ENCODE peak calls at places on chromosomes 3 and 15, in eight cellular contexts. S is A549, J is esophagus muscularis mucosa, G is tibial nerve, X is lower leg skin, T is GM12878, E is H54, V is HCT116. A is an unnamed sample.

GRCh38 chr3:172666873-172667694 is 43.8 kb downstream of the NCEH1 start:
- DNase-seq in S (peak), J (peak), G (peak), X (peak), T (no peak), E (peak), V (peak), A (peak)

GRCh38 chr3:58989173-58989572 is 60.7 kb downstream of the CFAP20DC start:
- DNase-seq in S (no peak), J (no peak), G (no peak), X (no peak), T (no peak), E (no peak), V (no peak), A (no peak)

GRCh38 chr3:35522450-35522849 is 116.9 kb upstream of the ARPP21 start:
- DNase-seq in S (no peak), J (no peak), G (no peak), X (no peak), T (no peak), E (no peak), V (no peak), A (no peak)

GRCh38 chr3:33372218-33373081 is 67.8 kb downstream of the UBP1 start:
- DNase-seq in S (peak), J (no peak), G (no peak), X (peak), T (no peak), E (peak), V (peak), A (peak)

GRCh38 chr3:15860014-15860934 is 62.5 kb upstream of the ANKRD28 start:
- DNase-seq in S (peak), J (no peak), G (no peak), X (peak), T (no peak), E (peak), V (peak), A (peak)

GRCh38 chr3:173663664-173664063 is 266.1 kb downstream of the NLGN1 start:
- DNase-seq in S (no peak), J (no peak), G (no peak), X (no peak), T (no peak), E (no peak), V (no peak), A (no peak)

GRCh38 chr3:194675680-194676079 is 3.7 kb upstream of the LSG1 start:
- DNase-seq in S (no peak), J (no peak), G (no peak), X (no peak), T (no peak), E (no peak), V (no peak), A (no peak)

GRCh38 chr15:98774756-98775497 is 126.6 kb downstream of the IGF1R start:
- DNase-seq in S (no peak), J (no peak), G (no peak), X (peak), T (no peak), E (no peak), V (no peak), A (no peak)

GRCh38 chr3:108475220-108475782 is 35.1 kb downstream of the MYH15 start:
- DNase-seq in S (no peak), J (no peak), G (no peak), X (no peak), T (no peak), E (no peak), V (no peak), A (no peak)

GRCh38 chr3:183178833-183179549 is 16.5 kb upstream of the LAMP3 start:
- DNase-seq in S (peak), J (no peak), G (no peak), X (no peak), T (no peak), E (peak), V (no peak), A (peak)

GRCh38 chr15:39066677-39067076 is 502.1 kb upstream of the RASGRP1 start:
- DNase-seq in S (no peak), J (no peak), G (no peak), X (no peak), T (no peak), E (no peak), V (no peak), A (no peak)

GRCh38 chr15:100241572-100242479 is 99.9 kb downstream of the ADAMTS17 start:
- DNase-seq in S (peak), J (no peak), G (peak), X (no peak), T (no peak), E (no peak), V (peak), A (no peak)

GRCh38 chr3:46955801-46956259 is 20.7 kb downstream of the CCDC12 start:
- DNase-seq in S (no peak), J (no peak), G (no peak), X (no peak), T (no peak), E (no peak), V (no peak), A (no peak)

GRCh38 chr15:79380755-79381499 is 51.2 kb upstream of the MINAR1 start:
- DNase-seq in S (peak), J (no peak), G (peak), X (peak), T (peak), E (peak), V (peak), A (peak)

GRCh38 chr3:112089956-112090898 is 4.0 kb downstream of the C3orf52 start:
- DNase-seq in S (no peak), J (no peak), G (no peak), X (no peak), T (no peak), E (no peak), V (no peak), A (no peak)

GRCh38 chr3:10353160-10353559 is 32.2 kb upstream of the SEC13 start:
- DNase-seq in S (no peak), J (no peak), G (no peak), X (no peak), T (no peak), E (no peak), V (no peak), A (no peak)

GRCh38 chr3:45214061-45214680 is 11.9 kb downstream of the TMEM158 start:
- DNase-seq in S (no peak), J (no peak), G (no peak), X (no peak), T (no peak), E (no peak), V (no peak), A (no peak)

GRCh38 chr3:189278211-189278610 is 106.4 kb downstream of the TPRG1 start:
- DNase-seq in S (no peak), J (no peak), G (no peak), X (no peak), T (no peak), E (no peak), V (no peak), A (no peak)

GRCh38 chr15:64067564-64068030 is 21.3 kb upstream of the DAPK2 start:
- DNase-seq in S (peak), J (no peak), G (no peak), X (peak), T (peak), E (peak), V (no peak), A (peak)

GRCh38 chr3:53718462-53718861 is 127.8 kb downstream of the CHDH start:
- DNase-seq in S (no peak), J (no peak), G (no peak), X (no peak), T (no peak), E (no peak), V (no peak), A (peak)

GRCh38 chr15:52558196-52558595 is 10.6 kb downstream of the ARPP19 start:
- DNase-seq in S (peak), J (no peak), G (no peak), X (peak), T (peak), E (no peak), V (no peak), A (no peak)

GRCh38 chr3:21830541-21830940 is 79.5 kb upstream of the ZNF385D start:
- DNase-seq in S (no peak), J (no peak), G (no peak), X (no peak), T (no peak), E (no peak), V (no peak), A (no peak)

GRCh38 chr3:131688370-131688769 is 185.6 kb upstream of the MRPL3 start:
- DNase-seq in S (no peak), J (no peak), G (no peak), X (no peak), T (no peak), E (no peak), V (no peak), A (no peak)

GRCh38 chr15:70762469-70763119 is 764 bp downstream of the UACA start:
- DNase-seq in S (peak), J (no peak), G (peak), X (peak), T (no peak), E (no peak), V (peak), A (peak)

GRCh38 chr3:129413687-129414506 is 14.5 kb downstream of the EFCAB12 start:
- DNase-seq in S (peak), J (no peak), G (no peak), X (no peak), T (no peak), E (peak), V (no peak), A (no peak)

GRCh38 chr15:66222273-66223198 is 31.0 kb downstream of the MEGF11 start:
- DNase-seq in S (no peak), J (no peak), G (no peak), X (no peak), T (no peak), E (no peak), V (no peak), A (no peak)

GRCh38 chr3:5195605-5196004 is 8.1 kb downstream of the EDEM1 start:
- DNase-seq in S (no peak), J (no peak), G (no peak), X (no peak), T (no peak), E (no peak), V (no peak), A (no peak)

GRCh38 chr15:41585140-41586047 is 26.4 kb downstream of the TYRO3 start:
- DNase-seq in S (peak), J (no peak), G (no peak), X (no peak), T (no peak), E (no peak), V (no peak), A (peak)

GRCh38 chr3:150255416-150255815 is 152.7 kb upstream of the TSC22D2 start:
- DNase-seq in S (no peak), J (no peak), G (no peak), X (peak), T (no peak), E (no peak), V (no peak), A (peak)

GRCh38 chr15:35444557-35445204 is 101.3 kb downstream of the DPH6 start:
- DNase-seq in S (peak), J (no peak), G (no peak), X (no peak), T (peak), E (no peak), V (peak), A (no peak)

GRCh38 chr3:4528802-4529201 is 35.7 kb downstream of the ITPR1 start:
- DNase-seq in S (no peak), J (no peak), G (no peak), X (no peak), T (no peak), E (no peak), V (no peak), A (no peak)

GRCh38 chr3:184333700-184334099 is 3.7 kb upstream of the FAM131A start:
- DNase-seq in S (no peak), J (no peak), G (no peak), X (no peak), T (no peak), E (no peak), V (no peak), A (no peak)

GRCh38 chr15:99440551-99441426 is 125.0 kb upstream of the MEF2A start:
- DNase-seq in S (no peak), J (peak), G (peak), X (peak), T (no peak), E (no peak), V (no peak), A (peak)

GRCh38 chr3:177300039-177300833 is 103.0 kb upstream of the TBL1XR1 start:
- DNase-seq in S (peak), J (no peak), G (no peak), X (no peak), T (peak), E (no peak), V (no peak), A (peak)

GRCh38 chr3:31957106-31957505 is 24.0 kb downstream of the OSBPL10 start:
- DNase-seq in S (no peak), J (peak), G (no peak), X (no peak), T (no peak), E (no peak), V (no peak), A (no peak)

GRCh38 chr15:40323239-40323952 is at the start of gene INAFM2:
- DNase-seq in S (peak), J (peak), G (peak), X (peak), T (peak), E (peak), V (peak), A (peak)
- TF ChIP-seq POLR2A in S (peak), J (no peak), G (peak), X (no peak), T (peak), E (peak), V (no peak), A (no peak)

DNA sequence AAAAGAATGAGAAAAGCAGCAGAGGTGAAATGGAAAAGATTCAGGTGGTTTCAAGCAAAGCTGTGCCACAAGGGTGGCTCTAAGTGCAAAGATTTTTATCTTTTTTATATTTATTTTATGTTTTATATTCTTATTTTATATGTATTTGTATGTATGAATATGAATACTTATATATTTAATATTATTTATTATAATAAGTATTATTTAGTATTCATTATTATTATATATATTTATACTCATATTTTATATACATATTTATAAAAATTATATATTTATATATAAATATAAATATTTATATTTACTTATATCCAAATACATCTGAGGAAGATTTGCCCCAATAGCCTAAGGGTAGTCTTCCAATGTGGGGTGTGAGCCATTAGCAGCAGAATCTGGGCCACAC is 1002.0 kb downstream of the CADM2 start:
- DNase-seq in S (no peak), J (no peak), G (no peak), X (no peak), T (no peak), E (no peak), V (no peak), A (no peak)
- TF ChIP-seq POLR2A in S (no peak), J (no peak), G (no peak), X (no peak), T (no peak), E (no peak), V (no peak), A (no peak)

GRCh38 chr3:61251174-61251972 is at the start of gene FHIT:
- DNase-seq in S (peak), J (peak), G (peak), X (peak), T (peak), E (peak), V (peak), A (peak)
- TF ChIP-seq POLR2A in S (no peak), J (no peak), G (peak), X (no peak), T (peak), E (peak), V (no peak), A (no peak)

DNA sequence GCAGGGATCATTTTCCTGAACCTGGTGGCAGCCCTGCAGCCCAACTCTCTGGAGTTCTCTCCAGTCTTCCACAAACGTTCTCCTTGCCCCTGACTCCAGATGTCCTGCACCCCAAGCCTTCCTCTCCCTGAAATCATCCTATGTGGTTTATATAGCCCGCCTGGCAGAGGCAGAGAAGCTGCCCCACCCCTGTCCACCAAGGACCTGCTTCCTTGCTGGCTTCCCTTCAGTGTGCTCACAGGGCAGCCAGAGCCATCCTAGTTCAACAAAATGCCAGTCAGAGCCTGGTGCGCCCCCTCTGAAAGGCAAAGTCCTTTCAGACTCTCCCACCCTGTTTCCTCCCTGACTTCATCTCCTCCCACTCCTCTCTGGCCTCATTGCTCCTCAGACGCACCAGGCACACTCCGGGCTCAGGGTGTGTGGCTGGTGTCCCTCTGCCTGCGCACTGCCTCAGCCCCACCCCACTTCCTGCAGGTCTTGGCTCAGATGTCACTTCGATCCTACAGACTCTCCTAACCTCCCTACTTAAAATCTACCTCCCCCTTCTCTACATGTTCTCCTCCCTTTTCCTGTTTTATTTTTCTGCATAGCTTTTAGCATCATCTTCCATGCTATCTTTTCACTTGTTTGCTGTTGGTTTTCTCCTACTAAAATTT is 5.9 kb downstream of the KBTBD13 start:
- DNase-seq in S (no peak), J (no peak), G (no peak), X (no peak), T (no peak), E (no peak), V (no peak), A (no peak)
- TF ChIP-seq POLR2A in S (no peak), J (no peak), G (no peak), X (no peak), T (no peak), E (no peak), V (no peak), A (no peak)

DNA sequence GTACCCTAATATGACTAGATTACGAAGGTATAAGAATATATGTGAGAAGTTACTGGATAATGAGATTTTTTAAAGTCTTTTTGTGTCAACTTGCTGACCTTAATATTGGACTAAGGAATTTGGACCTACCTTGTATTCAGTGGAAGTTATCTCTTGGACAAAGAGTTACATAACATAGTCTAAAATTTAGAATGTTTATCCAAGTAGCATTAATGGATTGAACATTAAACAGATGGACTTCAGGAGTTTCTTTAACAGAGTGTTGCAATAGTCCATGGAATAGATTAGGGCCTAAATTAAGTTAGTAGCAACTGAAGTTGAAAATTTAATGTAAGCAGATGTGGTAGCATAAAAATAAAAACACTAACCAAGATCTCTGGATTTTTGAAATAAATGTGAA is 266.4 kb downstream of the PYDC2 start:
- DNase-seq in S (no peak), J (no peak), G (no peak), X (no peak), T (no peak), E (no peak), V (no peak), A (no peak)
- TF ChIP-seq POLR2A in S (no peak), J (no peak), G (no peak), X (no peak), T (no peak), E (no peak), V (no peak), A (no peak)

GRCh38 chr15:78147566-78147965 is 1.6 kb upstream of the IDH3A start:
- DNase-seq in S (no peak), J (no peak), G (no peak), X (no peak), T (no peak), E (no peak), V (no peak), A (peak)

GRCh38 chr15:78146437-78147154 is 2.6 kb upstream of the IDH3A start:
- DNase-seq in S (no peak), J (no peak), G (no peak), X (no peak), T (no peak), E (no peak), V (no peak), A (peak)

GRCh38 chr15:78148392-78149067 is 632 bp upstream of the IDH3A start:
- DNase-seq in S (no peak), J (no peak), G (no peak), X (no peak), T (no peak), E (no peak), V (no peak), A (peak)

GRCh38 chr15:78149068-78149804 is at the start of gene IDH3A:
- DNase-seq in S (peak), J (peak), G (peak), X (peak), T (peak), E (peak), V (peak), A (peak)

DNA sequence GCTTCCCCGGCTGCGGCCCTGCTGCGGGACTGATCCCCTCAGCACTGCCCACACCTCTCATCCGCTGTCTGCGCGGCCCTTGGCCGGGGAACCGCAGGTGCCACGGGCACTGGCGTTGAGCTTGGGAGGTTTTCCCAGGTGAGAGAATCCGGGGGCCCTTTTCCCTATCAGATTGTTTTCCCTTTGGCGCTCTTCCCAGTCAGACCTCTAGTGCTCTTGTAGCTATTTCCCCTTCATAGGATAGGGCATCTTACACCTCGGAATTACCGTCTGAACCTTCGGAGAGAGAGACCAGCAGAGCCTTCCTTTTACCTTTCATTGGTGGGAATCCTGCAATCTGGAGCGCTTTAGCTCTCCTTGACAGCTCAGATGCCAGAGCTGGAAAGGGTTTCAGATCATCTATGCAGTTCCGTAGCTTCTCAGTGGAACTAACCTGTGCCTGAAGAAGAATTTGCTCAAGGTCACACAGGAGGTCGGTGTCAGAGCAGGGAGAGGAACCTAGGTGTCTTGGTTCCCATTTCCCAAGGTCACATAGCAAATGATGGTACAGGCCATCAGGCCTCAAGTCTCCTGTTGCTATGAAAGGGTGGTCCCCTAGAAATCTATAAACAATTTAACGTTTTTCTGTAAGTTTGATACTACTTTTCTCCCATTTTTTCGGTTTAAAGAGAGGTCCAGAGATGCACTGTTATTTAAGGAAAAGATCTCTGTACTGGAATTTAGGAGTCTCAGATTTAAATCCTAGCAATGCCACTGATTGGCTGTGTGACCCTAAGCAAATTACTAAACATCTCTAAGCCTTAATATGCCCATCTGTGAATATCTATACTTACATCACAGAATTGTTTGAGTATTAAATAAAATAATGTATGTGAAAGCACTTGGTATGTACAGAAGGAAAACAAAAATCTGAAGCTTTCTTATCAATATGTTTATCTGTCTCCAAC is 916 bp downstream of the IDH3A start:
- DNase-seq in S (peak), J (no peak), G (no peak), X (no peak), T (no peak), E (no peak), V (no peak), A (no peak)
- TF ChIP-seq POLR2A in S (no peak), J (no peak), G (no peak), X (no peak), T (no peak), E (no peak), V (no peak), A (no peak)

A was measured in stomach.